ENCODE peak calls at places on chromosomes 7 and 10, in five cellular contexts. One of them, this sample, is unnamed.

GRCh38 chr10:49568235-49568634 is 29.3 kb upstream of the ERCC6 start:
- DNase-seq in HS-27A: no peak
- DNase-seq in amniotic epithelial cell: peak
- DNase-seq in T-helper 2 cell: no peak
- DNase-seq in CD4-positive, alpha-beta T cell: no peak
- DNase-seq in this sample: no peak

GRCh38 chr7:116231543-116232401 is 21.4 kb downstream of the TES start:
- DNase-seq in HS-27A: no peak
- DNase-seq in amniotic epithelial cell: peak
- DNase-seq in T-helper 2 cell: no peak
- DNase-seq in CD4-positive, alpha-beta T cell: no peak
- DNase-seq in this sample: peak

GRCh38 chr10:75018233-75018632 is 93.2 kb upstream of the SAMD8 start:
- DNase-seq in HS-27A: no peak
- DNase-seq in amniotic epithelial cell: no peak
- DNase-seq in T-helper 2 cell: no peak
- DNase-seq in CD4-positive, alpha-beta T cell: no peak
- DNase-seq in this sample: no peak

GRCh38 chr10:68154211-68154497 is 44.9 kb downstream of the MYPN start:
- DNase-seq in HS-27A: no peak
- DNase-seq in amniotic epithelial cell: peak
- DNase-seq in T-helper 2 cell: no peak
- DNase-seq in CD4-positive, alpha-beta T cell: no peak
- DNase-seq in this sample: no peak

GRCh38 chr10:55019461-55019860 is 218.4 kb upstream of the PCDH15 start:
- DNase-seq in HS-27A: no peak
- DNase-seq in amniotic epithelial cell: no peak
- DNase-seq in T-helper 2 cell: no peak
- DNase-seq in CD4-positive, alpha-beta T cell: no peak
- DNase-seq in this sample: no peak

GRCh38 chr7:78172138-78172887 is 373.7 kb downstream of the PHTF2 start:
- DNase-seq in HS-27A: no peak
- DNase-seq in amniotic epithelial cell: no peak
- DNase-seq in T-helper 2 cell: no peak
- DNase-seq in CD4-positive, alpha-beta T cell: no peak
- DNase-seq in this sample: no peak

GRCh38 chr10:105068497-105068896 is 427.4 kb downstream of the SORCS3 start:
- DNase-seq in HS-27A: peak
- DNase-seq in amniotic epithelial cell: peak
- DNase-seq in T-helper 2 cell: no peak
- DNase-seq in CD4-positive, alpha-beta T cell: no peak
- DNase-seq in this sample: no peak

GRCh38 chr7:121744877-121745276 is 128.1 kb upstream of the PTPRZ1 start:
- DNase-seq in HS-27A: no peak
- DNase-seq in amniotic epithelial cell: no peak
- DNase-seq in T-helper 2 cell: no peak
- DNase-seq in CD4-positive, alpha-beta T cell: no peak
- DNase-seq in this sample: no peak

GRCh38 chr7:137879357-137880158 is 32.8 kb upstream of the DGKI start:
- DNase-seq in HS-27A: no peak
- DNase-seq in amniotic epithelial cell: peak
- DNase-seq in T-helper 2 cell: no peak
- DNase-seq in CD4-positive, alpha-beta T cell: no peak
- DNase-seq in this sample: no peak

GRCh38 chr10:81963606-81964005 is 88.6 kb downstream of the NRG3 start:
- DNase-seq in HS-27A: no peak
- DNase-seq in amniotic epithelial cell: peak
- DNase-seq in T-helper 2 cell: no peak
- DNase-seq in CD4-positive, alpha-beta T cell: no peak
- DNase-seq in this sample: no peak

GRCh38 chr10:97385565-97385964 is 15.6 kb downstream of the RRP12 start:
- DNase-seq in HS-27A: no peak
- DNase-seq in amniotic epithelial cell: no peak
- DNase-seq in T-helper 2 cell: no peak
- DNase-seq in CD4-positive, alpha-beta T cell: no peak
- DNase-seq in this sample: no peak

GRCh38 chr10:12800302-12800701 is 201.2 kb downstream of the CCDC3 start:
- DNase-seq in HS-27A: no peak
- DNase-seq in amniotic epithelial cell: no peak
- DNase-seq in T-helper 2 cell: no peak
- DNase-seq in CD4-positive, alpha-beta T cell: no peak
- DNase-seq in this sample: no peak

GRCh38 chr10:11162828-11163599 is 145.3 kb downstream of the CELF2 start:
- DNase-seq in HS-27A: no peak
- DNase-seq in amniotic epithelial cell: no peak
- DNase-seq in T-helper 2 cell: no peak
- DNase-seq in CD4-positive, alpha-beta T cell: peak
- DNase-seq in this sample: no peak

GRCh38 chr7:102000123-102000522 is 182.7 kb downstream of the CUX1 start:
- DNase-seq in HS-27A: no peak
- DNase-seq in amniotic epithelial cell: no peak
- DNase-seq in T-helper 2 cell: no peak
- DNase-seq in CD4-positive, alpha-beta T cell: no peak
- DNase-seq in this sample: no peak

GRCh38 chr7:134890246-134891240 is 95.8 kb upstream of the AGBL3 start:
- DNase-seq in HS-27A: no peak
- DNase-seq in amniotic epithelial cell: peak
- DNase-seq in T-helper 2 cell: no peak
- DNase-seq in CD4-positive, alpha-beta T cell: no peak
- DNase-seq in this sample: no peak

GRCh38 chr7:158731761-158732160 is 27.2 kb upstream of the NCAPG2 start:
- DNase-seq in HS-27A: no peak
- DNase-seq in amniotic epithelial cell: no peak
- DNase-seq in T-helper 2 cell: no peak
- DNase-seq in CD4-positive, alpha-beta T cell: no peak
- DNase-seq in this sample: no peak

GRCh38 chr7:107949443-107949935 is 53.5 kb downstream of the LAMB1 start:
- DNase-seq in HS-27A: no peak
- DNase-seq in amniotic epithelial cell: no peak
- DNase-seq in T-helper 2 cell: no peak
- DNase-seq in CD4-positive, alpha-beta T cell: no peak
- DNase-seq in this sample: no peak

GRCh38 chr10:116694253-116694926 is 48.0 kb downstream of the HSPA12A start:
- DNase-seq in HS-27A: no peak
- DNase-seq in amniotic epithelial cell: peak
- DNase-seq in T-helper 2 cell: no peak
- DNase-seq in CD4-positive, alpha-beta T cell: no peak
- DNase-seq in this sample: peak

GRCh38 chr10:4568086-4568485 is 257.9 kb upstream of the AKR1E2 start:
- DNase-seq in HS-27A: no peak
- DNase-seq in amniotic epithelial cell: no peak
- DNase-seq in T-helper 2 cell: no peak
- DNase-seq in CD4-positive, alpha-beta T cell: no peak
- DNase-seq in this sample: no peak

GRCh38 chr10:131977323-131978096 is 4.2 kb downstream of the BNIP3 start:
- DNase-seq in HS-27A: no peak
- DNase-seq in amniotic epithelial cell: no peak
- DNase-seq in T-helper 2 cell: no peak
- DNase-seq in CD4-positive, alpha-beta T cell: no peak
- DNase-seq in this sample: no peak

GRCh38 chr10:18044976-18045720 is 93.4 kb downstream of the SLC39A12 start:
- DNase-seq in HS-27A: peak
- DNase-seq in amniotic epithelial cell: peak
- DNase-seq in T-helper 2 cell: no peak
- DNase-seq in CD4-positive, alpha-beta T cell: no peak
- DNase-seq in this sample: peak

GRCh38 chr7:131501422-131501821 is 55.0 kb downstream of the PODXL start:
- DNase-seq in HS-27A: no peak
- DNase-seq in amniotic epithelial cell: peak
- DNase-seq in T-helper 2 cell: no peak
- DNase-seq in CD4-positive, alpha-beta T cell: peak
- DNase-seq in this sample: peak

GRCh38 chr7:35757574-35757973 is 43.3 kb upstream of the SEPTIN7 start:
- DNase-seq in HS-27A: no peak
- DNase-seq in amniotic epithelial cell: no peak
- DNase-seq in T-helper 2 cell: no peak
- DNase-seq in CD4-positive, alpha-beta T cell: no peak
- DNase-seq in this sample: no peak

GRCh38 chr10:68598978-68599753 is 39.0 kb downstream of the TET1 start:
- DNase-seq in HS-27A: no peak
- DNase-seq in amniotic epithelial cell: peak
- DNase-seq in T-helper 2 cell: no peak
- DNase-seq in CD4-positive, alpha-beta T cell: no peak
- DNase-seq in this sample: peak

GRCh38 chr10:71255817-71256660 is 43.7 kb downstream of the UNC5B start:
- DNase-seq in HS-27A: no peak
- DNase-seq in amniotic epithelial cell: peak
- DNase-seq in T-helper 2 cell: no peak
- DNase-seq in CD4-positive, alpha-beta T cell: no peak
- DNase-seq in this sample: peak

GRCh38 chr7:45430397-45430796 is 143.8 kb upstream of the ADCY1 start:
- DNase-seq in HS-27A: no peak
- DNase-seq in amniotic epithelial cell: no peak
- DNase-seq in T-helper 2 cell: no peak
- DNase-seq in CD4-positive, alpha-beta T cell: no peak
- DNase-seq in this sample: no peak

GRCh38 chr7:123492485-123492884 is 41.9 kb downstream of the IQUB start:
- DNase-seq in HS-27A: no peak
- DNase-seq in amniotic epithelial cell: peak
- DNase-seq in T-helper 2 cell: no peak
- DNase-seq in CD4-positive, alpha-beta T cell: no peak
- DNase-seq in this sample: no peak

GRCh38 chr7:46301677-46302076 is 380.6 kb upstream of the IGFBP3 start:
- DNase-seq in HS-27A: no peak
- DNase-seq in amniotic epithelial cell: peak
- DNase-seq in T-helper 2 cell: no peak
- DNase-seq in CD4-positive, alpha-beta T cell: no peak
- DNase-seq in this sample: peak

This sample was measured in mesenchymal stem cell.